ENCODE peak calls at places on chromosomes 2 and 18, in four cellular contexts. O, G, Q and I are unnamed samples.

GRCh38 chr2:18045230-18045629 is 166.8 kb downstream of the KCNS3 start:
- DNase-seq in O (no peak), G (no peak), Q (peak), I (no peak)

GRCh38 chr2:22360735-22361374 is 1024.1 kb upstream of the KLHL29 start:
- DNase-seq in O (no peak), G (no peak), Q (no peak), I (no peak)

GRCh38 chr2:218166791-218167190 is at the start of gene CXCR1:
- DNase-seq in O (no peak), G (no peak), Q (no peak), I (no peak)

GRCh38 chr2:193187816-193188215 is 993.1 kb upstream of the TMEFF2 start:
- DNase-seq in O (no peak), G (no peak), Q (no peak), I (no peak)

GRCh38 chr2:224196789-224197188 is 157.7 kb upstream of the SERPINE2 start:
- DNase-seq in O (no peak), G (no peak), Q (no peak), I (no peak)

GRCh38 chr18:42141439-42141838 is 186.4 kb downstream of the PIK3C3 start:
- DNase-seq in O (no peak), G (no peak), Q (no peak), I (no peak)

GRCh38 chr2:219701847-219702634 is 74.6 kb downstream of the SLC4A3 start:
- DNase-seq in O (no peak), G (no peak), Q (peak), I (no peak)

GRCh38 chr2:217316743-217317142 is 456.9 kb upstream of the TNP1 start:
- DNase-seq in O (no peak), G (peak), Q (peak), I (no peak)

GRCh38 chr2:100978582-100979051 is 23.5 kb upstream of the RPL31 start:
- DNase-seq in O (peak), G (no peak), Q (peak), I (no peak)

GRCh38 chr18:78884502-78884901 is 95.1 kb upstream of the SALL3 start:
- DNase-seq in O (no peak), G (no peak), Q (no peak), I (no peak)

GRCh38 chr18:29161429-29161828 is 984.5 kb upstream of the CDH2 start:
- DNase-seq in O (no peak), G (no peak), Q (no peak), I (no peak)

GRCh38 chr2:198098918-198099317 is 294.5 kb downstream of the PLCL1 start:
- DNase-seq in O (no peak), G (no peak), Q (no peak), I (no peak)

GRCh38 chr2:75607988-75608683 is 38.4 kb upstream of the MRPL19 start:
- DNase-seq in O (no peak), G (no peak), Q (no peak), I (peak)

GRCh38 chr2:104664672-104665071 is 189.2 kb upstream of the POU3F3 start:
- DNase-seq in O (no peak), G (no peak), Q (no peak), I (no peak)

GRCh38 chr2:66433945-66434678 is 813 bp upstream of the MEIS1 start:
- DNase-seq in O (peak), G (no peak), Q (peak), I (no peak)

GRCh38 chr2:37635359-37636208 is 35.9 kb downstream of the CDC42EP3 start:
- DNase-seq in O (peak), G (no peak), Q (peak), I (no peak)

GRCh38 chr2:120780402-120780801 is 44.7 kb downstream of the GLI2 start:
- DNase-seq in O (no peak), G (no peak), Q (no peak), I (no peak)

GRCh38 chr2:69744456-69744855 is 2.5 kb downstream of the ANXA4 start:
- DNase-seq in O (no peak), G (no peak), Q (no peak), I (no peak)

GRCh38 chr2:44689516-44689915 is 252.0 kb upstream of the SIX3 start:
- DNase-seq in O (no peak), G (no peak), Q (no peak), I (no peak)

GRCh38 chr2:30871980-30872789 is 64.9 kb upstream of the CAPN13 start:
- DNase-seq in O (no peak), G (no peak), Q (no peak), I (peak)

GRCh38 chr2:237934186-237934585 is 32.6 kb upstream of the UBE2F start:
- DNase-seq in O (no peak), G (no peak), Q (no peak), I (no peak)

GRCh38 chr2:132593171-132593570 is 76.8 kb downstream of the LYPD1 start:
- DNase-seq in O (no peak), G (no peak), Q (no peak), I (peak)

GRCh38 chr18:26134110-26134509 is 441 bp downstream of the PSMA8 start:
- DNase-seq in O (no peak), G (no peak), Q (no peak), I (no peak)

GRCh38 chr2:207970138-207970824 is 55.0 kb downstream of the PLEKHM3 start:
- DNase-seq in O (no peak), G (no peak), Q (no peak), I (no peak)

GRCh38 chr2:71670430-71670795 is 217.1 kb downstream of the DYSF start:
- DNase-seq in O (no peak), G (no peak), Q (no peak), I (no peak)

GRCh38 chr2:10222-10875 is 36.0 kb downstream of the FAM110C start:
- DNase-seq in O (peak), G (no peak), Q (no peak), I (no peak)

GRCh38 chr2:16818203-16818556 is 152.5 kb upstream of the CYRIA start:
- DNase-seq in O (no peak), G (no peak), Q (no peak), I (no peak)

GRCh38 chr2:240437181-240437860 is 1.9 kb downstream of the GPC1 start:
- DNase-seq in O (peak), G (no peak), Q (no peak), I (no peak)

GRCh38 chr2:238238311-238238765 is 1.5 kb downstream of the HES6 start:
- DNase-seq in O (no peak), G (no peak), Q (no peak), I (no peak)

GRCh38 chr18:22951823-22952222 is 18.7 kb downstream of the RBBP8 start:
- DNase-seq in O (no peak), G (no peak), Q (no peak), I (no peak)

GRCh38 chr2:17793803-17794349 is 22.4 kb upstream of the MSGN1 start:
- DNase-seq in O (no peak), G (no peak), Q (no peak), I (no peak)

GRCh38 chr2:203164311-203164935 is 74.4 kb upstream of the CYP20A1 start:
- DNase-seq in O (no peak), G (no peak), Q (no peak), I (no peak)

DNA sequence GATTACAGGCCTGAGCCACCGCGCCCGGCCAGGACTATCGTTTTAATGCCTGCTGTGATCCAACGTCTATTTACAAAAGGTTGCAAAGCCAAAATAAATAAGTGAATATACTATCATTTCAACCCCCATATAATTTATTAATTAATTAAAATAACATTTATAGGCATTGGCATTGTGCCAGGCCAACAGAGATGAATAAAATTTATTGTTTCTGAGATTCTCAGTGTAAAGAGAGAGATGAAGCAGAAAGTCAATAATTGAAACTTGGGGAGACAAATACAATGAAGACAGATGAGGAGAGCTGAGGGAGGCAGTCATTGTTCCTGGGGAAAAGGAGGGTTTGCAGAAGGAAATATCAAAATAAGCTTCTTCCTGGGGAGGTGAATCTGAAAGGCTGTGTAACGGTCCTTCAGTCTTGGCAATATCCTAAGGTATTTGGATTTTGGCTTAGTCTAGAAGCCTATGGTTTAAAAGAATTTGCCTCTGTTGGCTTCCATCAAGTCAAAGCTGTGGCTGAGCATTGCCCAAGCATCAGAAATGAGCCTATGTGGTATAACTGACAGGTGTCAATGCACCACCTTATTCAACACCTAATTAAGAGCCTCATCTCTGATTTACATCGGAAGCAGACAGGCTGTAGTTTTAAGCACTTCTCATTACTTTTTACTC is 31.5 kb downstream of the KCNE4 start:
- DNase-seq in O (no peak), G (no peak), Q (no peak), I (no peak)
- TF ChIP-seq CTCF in O (no peak), G (no peak), Q (no peak), I (no peak)

GRCh38 chr2:236319036-236319435 is 54.8 kb upstream of the ASB18 start:
- DNase-seq in O (no peak), G (no peak), Q (no peak), I (no peak)
- TF ChIP-seq CTCF in O (no peak), G (peak), Q (no peak), I (no peak)

GRCh38 chr2:200279857-200280256 is 26.6 kb upstream of the SPATS2L start:
- DNase-seq in O (no peak), G (no peak), Q (no peak), I (peak)
- TF ChIP-seq CTCF in O (no peak), G (no peak), Q (no peak), I (no peak)

DNA sequence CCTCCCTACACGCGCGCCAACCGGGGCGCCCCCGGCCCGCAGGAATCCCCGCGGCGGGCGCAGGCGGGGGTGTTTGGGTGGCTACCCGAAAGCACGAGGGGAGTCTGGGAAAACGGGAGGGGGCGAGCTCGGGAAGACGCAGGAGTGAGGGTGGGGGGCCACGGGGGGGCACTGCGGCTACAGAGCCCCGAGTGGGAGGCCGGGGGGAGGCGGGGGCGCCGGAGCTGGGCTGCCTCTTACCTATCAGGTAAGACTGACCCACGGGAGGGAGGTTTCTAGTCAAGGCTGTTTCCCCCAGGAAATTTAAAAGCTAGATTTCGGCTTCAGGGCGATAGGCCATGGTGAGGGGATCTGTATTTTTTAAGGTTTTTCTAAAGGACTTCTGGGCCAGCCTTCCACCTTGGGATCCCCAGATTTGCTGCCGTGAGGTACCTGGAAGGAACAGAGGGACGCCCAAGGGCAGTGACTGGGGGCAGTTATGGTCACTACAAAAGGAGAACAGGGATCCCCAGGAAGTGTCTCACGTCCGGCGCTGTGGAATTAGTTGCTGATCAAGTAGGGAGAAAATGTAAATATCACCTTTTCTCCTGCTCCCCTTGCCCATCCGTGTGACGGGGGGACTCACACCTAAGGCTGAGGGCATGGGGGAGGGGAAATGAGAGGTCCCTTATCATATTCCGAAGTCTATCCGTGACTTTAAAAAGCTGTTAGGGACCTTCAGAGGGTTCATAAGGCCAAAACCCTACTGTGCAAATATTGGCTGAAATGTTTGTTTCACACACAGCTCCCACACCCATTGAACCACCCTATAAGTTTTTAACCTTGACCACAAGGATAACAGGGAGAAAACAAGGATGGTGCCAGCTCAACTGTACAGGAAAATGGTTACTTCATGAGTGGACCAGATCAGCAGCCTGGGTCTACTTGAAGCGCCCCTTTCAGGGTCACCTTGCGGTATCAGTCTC is 638 bp upstream of the IRS1 start:
- DNase-seq in O (peak), G (peak), Q (peak), I (no peak)
- TF ChIP-seq CTCF in O (peak), G (no peak), Q (no peak), I (no peak)

DNA sequence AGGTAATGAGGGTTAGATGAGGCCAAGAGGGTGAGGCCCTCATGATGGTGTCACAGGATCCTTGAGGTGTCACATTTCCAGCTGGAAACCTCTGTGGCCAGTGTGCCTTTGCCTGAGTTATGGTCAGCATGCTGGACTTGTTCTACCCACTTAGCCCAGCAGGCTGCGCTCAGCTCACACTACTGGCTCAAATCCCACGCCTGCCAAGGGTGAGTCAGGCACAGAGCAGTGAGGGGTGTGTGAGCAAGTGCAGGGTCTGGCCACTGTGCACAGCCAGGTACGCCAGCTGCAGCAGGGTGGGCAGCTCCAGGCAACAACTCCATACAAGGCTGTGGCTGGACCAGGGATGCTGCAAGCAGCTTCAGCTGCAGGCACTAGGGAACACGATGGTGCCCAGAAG is 616.6 kb upstream of the FSHR start:
- DNase-seq in O (no peak), G (no peak), Q (peak), I (peak)
- TF ChIP-seq CTCF in O (no peak), G (peak), Q (no peak), I (peak)

DNA sequence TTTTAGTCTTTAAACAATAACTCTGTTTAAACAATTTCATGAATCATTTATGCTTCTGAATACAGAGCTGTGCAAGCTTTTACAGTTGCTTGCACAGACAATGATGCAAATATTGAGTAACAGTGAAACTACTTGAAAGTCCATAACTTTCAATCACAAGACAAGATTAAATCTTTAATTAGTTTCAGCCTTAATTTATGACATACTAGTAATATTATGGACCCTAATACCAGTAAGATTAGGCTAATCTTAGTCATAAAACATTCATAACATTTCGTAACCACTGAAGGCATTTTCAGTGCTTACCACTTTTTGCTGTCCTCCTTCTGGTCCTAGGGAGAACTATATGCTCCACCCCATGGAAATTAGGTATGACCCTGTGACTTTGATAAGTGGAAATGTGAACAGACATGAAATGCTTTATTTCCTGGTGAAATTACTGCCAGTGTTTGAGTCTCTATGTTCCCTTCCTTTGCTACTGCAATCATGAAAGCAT is 1.8 kb upstream of the COBLL1 start:
- DNase-seq in O (no peak), G (no peak), Q (no peak), I (peak)
- TF ChIP-seq CTCF in O (no peak), G (no peak), Q (peak), I (no peak)